ENCODE peak calls at places on chromosome 18, in six cellular contexts. Y is GM03348, A is GF-D8, N is sigmoid colon, E is stomach, H is hypothalamus. X is an unnamed sample.

GRCh38 chr18:42112657-42113420 is 157.8 kb downstream of the PIK3C3 start:
- DNase-seq in Y (no peak), A (peak), N (no peak), E (no peak), H (no peak), X (no peak)

GRCh38 chr18:58438161-58438983 is 190.5 kb downstream of the ALPK2 start:
- DNase-seq in E (no peak), N (no peak), A (no peak), H (no peak), Y (peak), X (no peak)

GRCh38 chr18:36828157-36828629 is 609 bp downstream of the TPGS2 start:
- DNase-seq in A (no peak), H (no peak), N (peak), Y (peak), E (no peak), X (peak)

GRCh38 chr18:68060871-68061270 is 544.4 kb upstream of the DSEL start:
- DNase-seq in A (no peak), Y (no peak), H (no peak), E (no peak), N (no peak), X (no peak)

GRCh38 chr18:3703732-3704176 is 253.8 kb downstream of the TGIF1 start:
- DNase-seq in N (no peak), E (peak), H (no peak), Y (peak), A (no peak), X (peak)

GRCh38 chr18:57784034-57784815 is 18.9 kb downstream of the ATP8B1 start:
- DNase-seq in E (no peak), H (no peak), A (no peak), Y (peak), N (no peak), X (no peak)

GRCh38 chr18:40243592-40243991 is 1711.4 kb upstream of the PIK3C3 start:
- DNase-seq in A (no peak), Y (no peak), N (no peak), H (no peak), E (no peak), X (no peak)

GRCh38 chr18:36993068-36993467 is 164.1 kb downstream of the KIAA1328 start:
- DNase-seq in Y (peak), N (no peak), E (no peak), H (no peak), A (no peak), X (no peak)

X was measured in neural crest cell.